ENCODE peak calls at places on chromosome 16, in six cellular contexts. V is GM12865; R is astrocyte; U is lower leg skin; C is fibroblast of pulmonary artery; D is activated CD8-positive, alpha-beta T cell treated with anti-CD3 and anti-CD28 coated beads for 36 hours. K is an unnamed sample.

GRCh38 chr16:703406-703805 is 2.2 kb downstream of the FBXL16 start:
- DNase-seq in V (no peak), R (no peak), U (no peak), C (no peak), D (no peak), K (no peak)

GRCh38 chr16:20954574-20954973 is 54.0 kb downstream of the LYRM1 start:
- DNase-seq in V (no peak), R (no peak), U (no peak), C (no peak), D (no peak), K (no peak)

GRCh38 chr16:17590711-17591654 is 120.2 kb upstream of the XYLT1 start:
- DNase-seq in V (no peak), R (peak; percentile 31), U (no peak), C (no peak), D (peak; percentile 83), K (no peak)

GRCh38 chr16:15598648-15599190 is 44.2 kb downstream of the MARF1 start:
- DNase-seq in V (no peak), R (no peak), U (no peak), C (no peak), D (peak; percentile 53), K (no peak)

GRCh38 chr16:74862743-74863244 is 88.2 kb upstream of the FA2H start:
- DNase-seq in V (peak; percentile 74), R (peak; percentile 16), U (no peak), C (peak; percentile 60), D (peak; percentile 26), K (peak; percentile 80)

GRCh38 chr16:53378138-53378537 is 56.1 kb upstream of the RBL2 start:
- DNase-seq in V (peak; percentile 50), R (no peak), U (no peak), C (no peak), D (no peak), K (no peak)

GRCh38 chr16:28910046-28911031 is 14.7 kb downstream of the RABEP2 start:
- DNase-seq in V (no peak), R (no peak), U (no peak), C (no peak), D (peak; percentile 21), K (no peak)

GRCh38 chr16:67884-68789 is 4.3 kb downstream of the RHBDF1 start:
- DNase-seq in V (no peak), R (no peak), U (no peak), C (no peak), D (no peak), K (no peak)

GRCh38 chr16:84156342-84156784 is 11.3 kb downstream of the DNAAF1 start:
- DNase-seq in V (no peak), R (peak; percentile 40), U (no peak), C (no peak), D (no peak), K (no peak)

GRCh38 chr16:13959626-13960025 is 39.7 kb downstream of the ERCC4 start:
- DNase-seq in V (no peak), R (no peak), U (no peak), C (no peak), D (no peak), K (no peak)

GRCh38 chr16:66251406-66252160 is 114.9 kb upstream of the CDH5 start:
- DNase-seq in V (no peak), R (no peak), U (no peak), C (no peak), D (no peak), K (no peak)

GRCh38 chr16:67562526-67562917 is at the start of gene CTCF:
- DNase-seq in V (peak; percentile 92), R (peak; percentile 53), U (peak; percentile 67), C (peak; percentile 83), D (peak; percentile 82), K (peak; percentile 91)

GRCh38 chr16:22216191-22216831 is 10.2 kb downstream of the EEF2K start:
- DNase-seq in V (no peak), R (peak; percentile 43), U (no peak), C (peak; percentile 62), D (no peak), K (no peak)

GRCh38 chr16:77816293-77816692 is 27.9 kb downstream of the VAT1L start:
- DNase-seq in V (no peak), R (peak; percentile 62), U (no peak), C (peak; percentile 45), D (no peak), K (no peak)

GRCh38 chr16:60225541-60225940 is 1491.4 kb upstream of the GOT2 start:
- DNase-seq in V (no peak), R (no peak), U (no peak), C (no peak), D (no peak), K (no peak)

GRCh38 chr16:82395212-82395611 is 225.2 kb upstream of the MPHOSPH6 start:
- DNase-seq in V (no peak), R (no peak), U (no peak), C (no peak), D (no peak), K (no peak)

GRCh38 chr16:88309174-88309904 is 73.4 kb upstream of the ZNF469 start:
- DNase-seq in V (no peak), R (no peak), U (no peak), C (no peak), D (no peak), K (no peak)

GRCh38 chr16:64391009-64391663 is 730.7 kb downstream of the CDH11 start:
- DNase-seq in V (no peak), R (peak; percentile 57), U (no peak), C (peak; percentile 44), D (no peak), K (no peak)

GRCh38 chr16:5510819-5511370 is 413.3 kb upstream of the EEF2KMT start:
- DNase-seq in V (no peak), R (no peak), U (no peak), C (no peak), D (no peak), K (no peak)

GRCh38 chr16:89422527-89422904 is 67.8 kb downstream of the ANKRD11 start:
- DNase-seq in V (peak; percentile 92), R (peak; percentile 72), U (no peak), C (peak; percentile 43), D (peak; percentile 65), K (peak; percentile 75)

GRCh38 chr16:66427036-66427446 is at the start of gene BEAN1:
- DNase-seq in V (no peak), R (no peak), U (no peak), C (no peak), D (no peak), K (peak; percentile 44)

GRCh38 chr16:88372522-88372921 is 10.2 kb upstream of the ZNF469 start:
- DNase-seq in V (no peak), R (no peak), U (no peak), C (no peak), D (no peak), K (no peak)

GRCh38 chr16:79756571-79756970 is 156.0 kb upstream of the MAF start:
- DNase-seq in V (no peak), R (no peak), U (no peak), C (no peak), D (no peak), K (no peak)

GRCh38 chr16:88317619-88317977 is 65.2 kb upstream of the ZNF469 start:
- DNase-seq in V (no peak), R (peak; percentile 64), U (peak; percentile 30), C (peak; percentile 72), D (no peak), K (no peak)

GRCh38 chr16:30997000-30997886 is 12.2 kb downstream of the HSD3B7 start:
- DNase-seq in V (peak; percentile 93), R (peak; percentile 45), U (peak; percentile 82), C (peak; percentile 55), D (peak; percentile 89), K (peak; percentile 100)

GRCh38 chr16:5041604-5042133 is 7.9 kb upstream of the NAGPA start:
- DNase-seq in V (peak; percentile 91), R (peak; percentile 91), U (no peak), C (peak; percentile 31), D (no peak), K (peak; percentile 67)

GRCh38 chr16:31869511-31870201 is 4.0 kb upstream of the ZNF267 start:
- DNase-seq in V (peak; percentile 78), R (peak; percentile 76), U (peak; percentile 82), C (peak; percentile 89), D (peak; percentile 86), K (peak; percentile 40)

GRCh38 chr16:86831366-86831765 is 253.0 kb downstream of the FOXL1 start:
- DNase-seq in V (no peak), R (no peak), U (no peak), C (no peak), D (no peak), K (no peak)
- TF ChIP-seq CTCF in V (no peak), R (no peak), U (no peak), C (no peak), D (no peak), K (no peak)

GRCh38 chr16:50591800-50592771 is 43.9 kb downstream of the NKD1 start:
- DNase-seq in V (no peak), R (no peak), U (no peak), C (no peak), D (no peak), K (no peak)
- TF ChIP-seq CTCF in V (no peak), R (no peak), U (no peak), C (no peak), D (no peak), K (no peak)

GRCh38 chr16:85897384-85897783 is 1.6 kb upstream of the IRF8 start:
- DNase-seq in V (no peak), R (no peak), U (no peak), C (no peak), D (peak; percentile 31), K (no peak)
- TF ChIP-seq CTCF in V (no peak), R (no peak), U (no peak), C (no peak), D (no peak), K (peak; percentile 33)

GRCh38 chr16:2253293-2253692 is 1.9 kb upstream of the ECI1 start:
- DNase-seq in V (no peak), R (no peak), U (no peak), C (no peak), D (no peak), K (no peak)

GRCh38 chr16:2246301-2246885 is 5.0 kb downstream of the ECI1 start:
- DNase-seq in V (no peak), R (no peak), U (no peak), C (no peak), D (no peak), K (no peak)

GRCh38 chr16:2250652-2251280 is 621 bp downstream of the ECI1 start:
- DNase-seq in V (no peak), R (no peak), U (no peak), C (peak; percentile 25), D (peak; percentile 70), K (no peak)

GRCh38 chr16:2252806-2253148 is 1.4 kb upstream of the ECI1 start:
- DNase-seq in V (no peak), R (no peak), U (no peak), C (no peak), D (no peak), K (no peak)

DNA sequence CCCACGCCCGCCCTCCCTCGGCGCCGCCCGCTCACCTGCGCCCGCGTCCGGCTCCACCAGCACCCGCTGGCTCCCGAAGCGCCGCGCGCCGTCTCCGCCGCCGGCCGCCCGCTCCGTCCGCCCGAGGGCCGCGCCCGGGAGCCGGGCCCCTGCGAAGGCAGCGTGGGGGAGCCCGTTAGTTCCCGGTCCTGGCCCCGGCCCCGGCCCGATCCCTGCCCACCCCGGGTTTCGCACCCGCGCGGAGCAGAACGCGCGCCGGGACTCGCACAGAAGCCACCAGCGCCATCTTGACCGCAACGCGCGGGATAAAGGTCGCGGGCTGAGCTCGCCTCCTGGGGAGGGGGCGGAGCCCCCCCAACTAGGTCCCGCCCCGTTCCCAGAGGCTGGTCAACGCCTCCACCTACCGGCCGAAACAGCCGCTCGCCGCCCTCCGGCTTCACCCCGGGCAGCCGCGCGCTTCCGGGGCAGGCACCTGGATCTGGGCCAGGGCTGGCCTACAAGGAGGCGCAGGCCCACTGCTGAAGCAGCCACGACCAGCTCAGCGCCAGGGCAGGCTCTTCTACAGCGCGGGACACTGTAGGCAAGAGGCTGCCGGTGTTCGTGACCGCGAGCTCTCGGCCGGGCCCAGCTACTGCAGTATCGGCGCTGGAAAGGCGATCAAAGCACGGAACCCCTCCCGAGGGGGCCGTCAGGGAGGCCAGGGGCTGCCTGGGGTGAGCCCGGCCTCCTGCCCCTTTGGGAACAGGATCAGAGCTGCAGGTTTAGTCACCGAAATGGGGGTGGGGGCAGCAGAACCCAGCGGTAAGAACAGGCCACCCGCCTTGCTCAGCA is at the start of gene ECI1:
- DNase-seq in V (peak; percentile 96), R (peak; percentile 84), U (peak; percentile 90), C (peak; percentile 96), D (peak; percentile 87), K (peak; percentile 100)
- TF ChIP-seq CTCF in V (peak; percentile 61), R (peak; percentile 19), U (no peak), C (peak; percentile 51), D (peak; percentile 41), K (peak; percentile 43)

K was measured in GM20000.